ENCODE peak calls at places on chromosomes 12 and 14, in four cellular contexts. V, G, W and H are unnamed samples.

GRCh38 chr14:79585845-79586244 is 625.5 kb downstream of the DIO2 start:
- DNase-seq in W (no peak), V (no peak), G (no peak), H (no peak)

GRCh38 chr14:104843442-104844305 is 21.4 kb upstream of the CEP170B start:
- DNase-seq in W (no peak), G (no peak), V (no peak), H (no peak)

GRCh38 chr14:55133416-55133815 is 4.4 kb downstream of the LGALS3 start:
- DNase-seq in W (no peak), G (no peak), V (no peak), H (no peak)

GRCh38 chr12:16636435-16637055 is 30.6 kb upstream of the LMO3 start:
- DNase-seq in W (no peak), V (no peak), G (no peak), H (no peak)

GRCh38 chr14:99654235-99655000 is 9.5 kb downstream of the HHIPL1 start:
- DNase-seq in W (peak; percentile 39), G (peak; percentile 65), V (peak; percentile 61), H (no peak)

GRCh38 chr12:107360472-107360871 is 267.1 kb upstream of the CRY1 start:
- DNase-seq in W (no peak), G (no peak), V (no peak), H (no peak)

GRCh38 chr12:31650927-31651326 is 8.6 kb upstream of the ETFBKMT start:
- DNase-seq in W (no peak), G (no peak), V (no peak), H (no peak)

GRCh38 chr14:22104971-22105641 is 431.5 kb upstream of the OR4E1 start:
- DNase-seq in V (no peak), G (no peak), W (no peak), H (no peak)

GRCh38 chr12:66269757-66270383 is 32.4 kb upstream of the HELB start:
- DNase-seq in V (no peak), W (no peak), G (no peak), H (no peak)

GRCh38 chr12:66020481-66020880 is 110.1 kb downstream of the LLPH start:
- DNase-seq in G (no peak), V (no peak), W (no peak), H (no peak)

DNA sequence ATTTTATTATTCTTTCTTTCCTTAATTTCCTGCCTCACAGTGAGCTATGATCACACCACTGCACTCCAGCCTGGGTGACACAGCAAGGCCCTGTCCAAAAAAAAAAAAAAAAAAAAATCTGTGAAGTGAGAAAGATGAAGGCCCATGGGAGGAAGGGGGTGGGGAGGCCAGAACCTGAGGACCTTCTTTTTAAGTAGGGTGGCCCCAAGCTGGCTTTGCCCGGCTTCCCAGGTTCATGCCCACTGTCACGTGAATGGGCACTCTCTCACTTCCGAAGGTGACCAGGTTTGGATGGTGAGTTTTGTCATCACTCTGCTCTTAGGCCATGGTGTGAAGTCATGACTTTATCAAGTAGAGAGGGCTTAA is 82.3 kb downstream of the TNFAIP2 start:
- DNase-seq in G (no peak), V (no peak), W (no peak), H (no peak)
- H3K27ac ChIP-seq in G (no peak overlapping the region), V (peak overlapping the region; percentile 83), W (peak overlapping the region; percentile 83), H (no peak overlapping the region)

GRCh38 chr12:125528300-125528699 is 463.1 kb downstream of the AACS start:
- DNase-seq in W (no peak), V (no peak), G (no peak), H (no peak)
- H3K27ac ChIP-seq in W (no peak overlapping the region), V (no peak overlapping the region), G (no peak overlapping the region), H (no peak overlapping the region)

GRCh38 chr14:95138876-95139275 is 18.5 kb downstream of the DICER1 start:
- DNase-seq in V (no peak), G (no peak), W (no peak), H (no peak)

GRCh38 chr14:95136631-95137030 is 20.7 kb downstream of the DICER1 start:
- DNase-seq in V (no peak), W (no peak), G (no peak), H (no peak)

GRCh38 chr14:95140060-95140858 is 17.1 kb downstream of the DICER1 start:
- DNase-seq in W (no peak), V (no peak), G (no peak), H (no peak)

GRCh38 chr14:95137164-95137803 is 20.0 kb downstream of the DICER1 start:
- DNase-seq in W (no peak), G (no peak), V (no peak), H (no peak)

GRCh38 chr14:95137804-95138167 is 19.5 kb downstream of the DICER1 start:
- DNase-seq in G (no peak), V (no peak), W (no peak), H (no peak)
- H3K27ac ChIP-seq in G (no peak overlapping the region), V (no peak overlapping the region), W (peak overlapping the region; percentile 66), H (no peak overlapping the region)

DNA sequence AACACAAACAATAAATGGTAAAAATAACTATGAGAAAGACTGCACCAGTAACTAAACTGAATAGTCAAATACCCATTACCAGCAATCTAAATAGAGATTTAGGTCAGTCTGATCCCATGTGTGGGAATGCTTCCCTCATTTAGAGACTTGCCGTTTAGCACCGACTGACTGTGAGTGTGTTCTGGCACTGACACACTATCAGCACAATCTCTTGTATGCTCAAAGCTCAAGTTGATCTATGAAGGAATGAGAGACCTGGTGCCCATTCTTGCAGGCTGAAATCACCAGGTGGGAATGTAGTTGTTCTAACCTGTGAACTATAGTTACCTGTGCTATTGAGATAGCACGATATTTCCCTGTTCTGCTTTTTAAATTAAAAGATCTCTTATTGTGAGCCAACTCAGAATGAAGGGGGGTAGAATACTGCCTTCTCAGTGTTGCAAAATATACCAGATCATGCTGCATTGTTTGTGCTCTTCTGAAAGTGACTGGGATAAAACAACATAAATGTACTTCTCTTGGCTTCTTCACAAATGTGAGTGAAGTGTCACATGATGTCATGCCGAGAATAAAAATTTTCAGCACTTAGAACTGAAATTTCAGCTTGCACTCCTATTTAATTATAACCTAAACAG is 99.6 kb downstream of the LIN7A start:
- DNase-seq in W (no peak), V (no peak), G (no peak), H (no peak)
- H3K27ac ChIP-seq in W (peak overlapping the region; percentile 45), V (no peak overlapping the region), G (no peak overlapping the region), H (no peak overlapping the region)

GRCh38 chr12:124549629-124550028 is 17.8 kb downstream of the NCOR2 start:
- DNase-seq in W (no peak), G (no peak), V (no peak), H (no peak)

GRCh38 chr12:124547626-124548025 is 19.8 kb downstream of the NCOR2 start:
- DNase-seq in G (no peak), V (no peak), W (no peak), H (no peak)

GRCh38 chr12:124551268-124552144 is 15.9 kb downstream of the NCOR2 start:
- DNase-seq in V (peak; percentile 47), G (no peak), W (peak; percentile 68), H (no peak)

GRCh38 chr12:124548854-124549378 is 18.5 kb downstream of the NCOR2 start:
- DNase-seq in W (no peak), G (no peak), V (peak; percentile 71), H (no peak)

DNA sequence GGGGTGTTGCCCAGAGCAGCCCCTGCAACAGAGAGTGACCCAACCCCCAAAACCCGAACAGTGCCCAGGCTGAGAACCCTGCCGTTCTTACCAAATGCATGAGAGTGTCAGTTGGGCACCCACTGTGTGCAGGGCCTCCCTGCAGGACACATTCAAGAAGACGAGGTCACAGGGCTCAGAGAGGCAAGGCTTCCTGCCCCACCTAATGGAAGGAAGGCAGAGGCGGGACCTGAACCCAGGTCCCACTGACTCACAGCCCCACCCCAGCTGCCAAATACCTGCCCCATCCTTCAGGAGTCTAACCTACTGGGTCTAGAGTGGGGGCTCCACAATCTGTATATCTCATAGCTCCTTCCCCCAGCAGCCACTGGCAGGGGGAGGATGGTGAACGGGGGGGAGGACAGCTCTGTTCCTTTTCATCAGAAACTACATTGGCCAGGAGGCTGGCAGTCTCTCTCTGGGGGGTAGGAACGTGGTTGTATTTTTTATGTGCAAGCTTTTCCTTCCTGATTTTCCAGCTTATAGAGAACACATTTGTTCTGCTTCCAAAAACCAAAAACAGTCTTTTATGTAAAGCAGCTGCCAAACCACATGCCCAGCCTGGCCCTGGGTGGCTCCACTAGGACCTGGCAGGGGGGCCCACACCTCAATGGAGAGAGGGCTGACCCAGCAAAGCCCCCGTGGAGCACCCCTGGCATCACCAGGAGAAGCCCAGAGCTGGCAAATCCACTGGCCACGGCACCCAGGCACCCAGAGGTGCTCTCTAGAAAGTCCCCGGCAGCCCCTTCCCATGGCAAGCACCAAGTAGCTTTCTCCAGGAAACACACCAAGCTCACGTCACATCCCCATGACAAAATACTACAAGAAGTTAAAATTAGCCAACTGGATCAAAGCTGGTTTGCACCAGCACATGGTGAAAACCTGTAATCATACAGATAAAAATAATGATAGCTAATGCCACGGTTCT is 17.0 kb downstream of the NCOR2 start:
- DNase-seq in G (no peak), V (peak; percentile 42), W (no peak), H (no peak)
- H3K27ac ChIP-seq in G (peak overlapping the region; percentile 46), V (no peak overlapping the region), W (peak overlapping the region; percentile 66), H (peak overlapping the region; percentile 44)

GRCh38 chr12:53533476-53533875 is 26.2 kb upstream of the NPFF start:
- DNase-seq in V (no peak), W (no peak), G (no peak), H (no peak)

GRCh38 chr12:53530920-53531319 is 23.6 kb upstream of the NPFF start:
- DNase-seq in V (no peak), G (no peak), W (no peak), H (no peak)

GRCh38 chr12:53532524-53533445 is 25.5 kb upstream of the NPFF start:
- DNase-seq in W (no peak), V (no peak), G (no peak), H (no peak)

GRCh38 chr12:53530056-53530455 is 22.8 kb upstream of the NPFF start:
- DNase-seq in W (no peak), G (no peak), V (no peak), H (no peak)

DNA sequence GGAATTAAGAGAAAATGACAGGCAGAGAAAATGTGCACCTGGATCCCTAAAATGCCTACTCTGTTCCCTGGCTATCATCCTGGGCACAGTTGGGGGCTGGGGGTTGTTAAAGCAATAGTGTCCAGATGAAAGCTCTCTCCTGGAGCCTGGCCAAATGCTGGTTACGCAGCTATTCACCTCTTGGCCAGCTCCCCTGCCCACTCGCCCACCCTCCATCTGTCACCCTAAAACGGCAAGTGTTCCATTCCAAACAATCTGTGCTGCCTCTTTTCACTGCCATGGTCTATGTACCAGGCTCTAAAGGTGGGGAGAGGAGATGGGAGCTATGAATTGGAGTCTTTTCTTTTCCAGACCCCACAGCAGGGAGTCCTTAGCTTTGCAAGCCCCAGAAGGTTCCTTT is 24.7 kb upstream of the NPFF start:
- DNase-seq in G (no peak), W (no peak), V (no peak), H (no peak)
- H3K27ac ChIP-seq in G (no peak overlapping the region), W (no peak overlapping the region), V (no peak overlapping the region), H (no peak overlapping the region)